ENCODE peak calls at places on chromosomes 6 and 20, in eight cellular contexts. K is brain microvascular endothelial cell, Y is gastrocnemius medialis, M is left ventricle myocardium inferior, G is tibial nerve, N is fibroblast of mammary gland, W is fibroblast of pulmonary artery, Q is kidney. H is an unnamed sample.

GRCh38 chr20:17083738-17084137 is 143.1 kb upstream of the PCSK2 start:
- DNase-seq in K (no peak), Y (no peak), M (no peak), G (no peak), N (no peak), W (no peak), Q (no peak), H (no peak)

GRCh38 chr20:17743677-17744076 is 43.9 kb downstream of the BANF2 start:
- DNase-seq in K (no peak), Y (no peak), M (no peak), G (no peak), N (no peak), W (no peak), Q (no peak), H (no peak)

GRCh38 chr6:122432816-122433215 is 33.4 kb downstream of the HSF2 start:
- DNase-seq in K (no peak), Y (no peak), M (no peak), G (no peak), N (no peak), W (no peak), Q (no peak), H (no peak)

GRCh38 chr20:380763-381580 is 412 bp downstream of the TRIB3 start:
- DNase-seq in K (peak), Y (no peak), M (peak), G (no peak), N (peak), W (peak), Q (peak), H (no peak)

GRCh38 chr6:3159805-3160781 is 2.7 kb upstream of the TUBB2A start:
- DNase-seq in K (no peak), Y (no peak), M (no peak), G (peak), N (peak), W (peak), Q (peak), H (no peak)

GRCh38 chr6:170049641-170050491 is 241.0 kb downstream of the DLL1 start:
- DNase-seq in K (no peak), Y (peak), M (peak), G (peak), N (peak), W (peak), Q (peak), H (peak)

GRCh38 chr6:104929348-104929747 is 27.6 kb upstream of the LIN28B start:
- DNase-seq in K (no peak), Y (no peak), M (no peak), G (no peak), N (no peak), W (no peak), Q (no peak), H (no peak)

GRCh38 chr6:33976425-33977360 is 169.2 kb downstream of the GRM4 start:
- DNase-seq in K (no peak), Y (no peak), M (no peak), G (no peak), N (no peak), W (no peak), Q (peak), H (no peak)

GRCh38 chr20:35508493-35509218 is 20.8 kb downstream of the C20orf173 start:
- DNase-seq in K (no peak), Y (no peak), M (no peak), G (no peak), N (no peak), W (no peak), Q (no peak), H (no peak)

GRCh38 chr20:35514371-35514960 is 15.0 kb downstream of the C20orf173 start:
- DNase-seq in K (no peak), Y (no peak), M (no peak), G (no peak), N (no peak), W (no peak), Q (no peak), H (no peak)

GRCh38 chr20:35510946-35511735 is 18.3 kb downstream of the C20orf173 start:
- DNase-seq in K (no peak), Y (no peak), M (no peak), G (no peak), N (no peak), W (peak), Q (no peak), H (no peak)

GRCh38 chr20:35515341-35515740 is 14.1 kb downstream of the C20orf173 start:
- DNase-seq in K (no peak), Y (no peak), M (no peak), G (no peak), N (no peak), W (no peak), Q (no peak), H (no peak)

GRCh38 chr20:35511814-35512420 is 17.5 kb downstream of the C20orf173 start:
- DNase-seq in K (peak), Y (no peak), M (no peak), G (peak), N (peak), W (peak), Q (no peak), H (no peak)
- TF ChIP-seq CTCF in K (peak), Y (peak), M (peak), G (peak), N (peak), W (peak), Q (peak), H (no peak)

DNA sequence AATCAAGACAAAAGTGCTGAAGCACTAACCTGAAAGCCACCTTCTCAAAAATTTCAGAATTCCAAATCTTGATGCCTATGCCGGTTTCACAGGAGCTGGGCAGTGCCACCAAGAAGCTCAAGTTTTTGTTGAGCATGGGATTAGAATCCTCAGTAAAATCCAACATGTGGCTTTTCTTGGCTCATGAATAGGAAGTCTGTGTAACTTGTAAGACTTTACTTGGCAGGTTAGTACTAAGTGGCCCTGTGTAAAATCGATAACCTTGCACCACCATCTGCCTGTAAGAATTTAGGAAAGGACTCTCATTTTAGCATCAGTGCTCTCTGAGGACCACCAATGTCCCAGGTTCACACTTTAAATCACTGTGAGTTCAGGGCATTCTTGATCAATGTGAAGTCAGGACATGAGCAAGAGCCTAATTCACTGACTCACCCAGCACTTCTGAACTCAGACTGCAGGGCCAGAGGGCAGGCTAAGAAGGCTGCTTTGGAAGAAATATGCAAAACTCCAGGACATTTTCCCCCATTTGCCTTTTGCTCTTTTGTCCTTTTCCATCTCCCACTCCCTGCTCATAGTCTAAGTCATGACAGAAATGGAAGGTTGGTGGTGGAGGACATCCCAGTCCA is 113.2 kb downstream of the EDN1 start:
- DNase-seq in K (peak), Y (no peak), M (no peak), G (no peak), N (peak), W (peak), Q (no peak), H (no peak)
- TF ChIP-seq CTCF in K (peak), Y (no peak), M (no peak), G (no peak), N (no peak), W (no peak), Q (no peak), H (no peak)

GRCh38 chr20:36830791-36831691 is 44.9 kb upstream of the TLDC2 start:
- DNase-seq in K (no peak), Y (peak), M (peak), G (peak), N (peak), W (peak), Q (no peak), H (no peak)
- TF ChIP-seq CTCF in K (peak), Y (no peak), M (peak), G (peak), N (peak), W (peak), Q (no peak), H (no peak)

GRCh38 chr6:43097098-43097489 is 21.0 kb downstream of the PTK7 start:
- DNase-seq in K (no peak), Y (no peak), M (no peak), G (no peak), N (no peak), W (no peak), Q (no peak), H (no peak)
- TF ChIP-seq CTCF in K (peak), Y (no peak), M (no peak), G (no peak), N (no peak), W (peak), Q (no peak), H (no peak)

GRCh38 chr6:30175765-30176164 is 12.4 kb downstream of the TRIM15 start:
- DNase-seq in K (no peak), Y (no peak), M (no peak), G (no peak), N (no peak), W (no peak), Q (no peak), H (no peak)

GRCh38 chr6:30169658-30170614 is 6.6 kb downstream of the TRIM15 start:
- DNase-seq in K (peak), Y (no peak), M (no peak), G (no peak), N (peak), W (peak), Q (no peak), H (no peak)

GRCh38 chr6:30167101-30167500 is 3.8 kb downstream of the TRIM15 start:
- DNase-seq in K (no peak), Y (no peak), M (no peak), G (no peak), N (no peak), W (no peak), Q (no peak), H (no peak)

GRCh38 chr6:30171677-30172471 is 8.5 kb downstream of the TRIM15 start:
- DNase-seq in K (peak), Y (no peak), M (no peak), G (no peak), N (peak), W (no peak), Q (no peak), H (no peak)
- TF ChIP-seq CTCF in K (no peak), Y (no peak), M (no peak), G (no peak), N (no peak), W (no peak), Q (no peak), H (no peak)

GRCh38 chr6:146931214-146931613 is 273.0 kb upstream of the STXBP5 start:
- DNase-seq in K (no peak), Y (no peak), M (no peak), G (no peak), N (peak), W (no peak), Q (no peak), H (no peak)
- TF ChIP-seq CTCF in K (no peak), Y (no peak), M (no peak), G (no peak), N (no peak), W (no peak), Q (no peak), H (no peak)

H was measured in omental fat pad.